ENCODE peak calls at places on chromosomes 11 and 22, in four cellular contexts. U is Peyer's patch, O is adipocyte, Y is T-helper 17 cell. F is an unnamed sample.

GRCh38 chr11:46889689-46890475 is 28.5 kb downstream of the LRP4 start:
- DNase-seq in U (peak; percentile 73), O (peak; percentile 90), Y (peak; percentile 67), F (peak; percentile 28)

GRCh38 chr22:28016781-28017557 is 97.9 kb upstream of the PITPNB start:
- DNase-seq in U (no peak), O (no peak), Y (no peak), F (peak; percentile 8)

GRCh38 chr11:116984186-116984585 is 114.0 kb downstream of the SIK3 start:
- DNase-seq in U (no peak), O (peak; percentile 26), Y (no peak), F (no peak)

GRCh38 chr11:1782831-1783724 is 19.4 kb upstream of the CTSD start:
- DNase-seq in U (peak; percentile 16), O (no peak), Y (no peak), F (no peak)

GRCh38 chr11:103338621-103339484 is 229.6 kb downstream of the DYNC2H1 start:
- DNase-seq in U (no peak), O (peak; percentile 27), Y (no peak), F (no peak)

GRCh38 chr11:130103296-130103814 is 33.7 kb downstream of the APLP2 start:
- DNase-seq in U (no peak), O (peak; percentile 78), Y (no peak), F (no peak)

GRCh38 chr22:44389181-44389580 is 76.4 kb upstream of the SHISAL1 start:
- DNase-seq in U (no peak), O (no peak), Y (no peak), F (peak; percentile 46)

GRCh38 chr22:39426380-39427043 is 26.9 kb downstream of the TAB1 start:
- DNase-seq in U (no peak), O (no peak), Y (no peak), F (no peak)

GRCh38 chr11:19879309-19880087 is 166.9 kb downstream of the NAV2 start:
- DNase-seq in U (no peak), O (no peak), Y (no peak), F (no peak)

GRCh38 chr22:23246982-23247766 is 66.9 kb downstream of the BCR start:
- DNase-seq in U (no peak), O (no peak), Y (no peak), F (peak; percentile 31)

GRCh38 chr11:77547863-77548551 is 41.7 kb upstream of the AQP11 start:
- DNase-seq in U (no peak), O (peak; percentile 89), Y (no peak), F (no peak)

GRCh38 chr11:115133810-115134209 is 370.4 kb downstream of the CADM1 start:
- DNase-seq in U (no peak), O (no peak), Y (no peak), F (no peak)

GRCh38 chr11:35664977-35665441 is 2.4 kb downstream of the TRIM44 start:
- DNase-seq in U (no peak), O (no peak), Y (no peak), F (no peak)

GRCh38 chr11:35671396-35672127 is 9.0 kb downstream of the TRIM44 start:
- DNase-seq in U (no peak), O (no peak), Y (no peak), F (no peak)

GRCh38 chr11:35662649-35663407 is at the start of gene TRIM44:
- DNase-seq in U (peak; percentile 77), O (peak; percentile 95), Y (peak; percentile 65), F (peak; percentile 92)

GRCh38 chr11:35663408-35663702 is 780 bp downstream of the TRIM44 start:
- DNase-seq in U (no peak), O (no peak), Y (no peak), F (no peak)

DNA sequence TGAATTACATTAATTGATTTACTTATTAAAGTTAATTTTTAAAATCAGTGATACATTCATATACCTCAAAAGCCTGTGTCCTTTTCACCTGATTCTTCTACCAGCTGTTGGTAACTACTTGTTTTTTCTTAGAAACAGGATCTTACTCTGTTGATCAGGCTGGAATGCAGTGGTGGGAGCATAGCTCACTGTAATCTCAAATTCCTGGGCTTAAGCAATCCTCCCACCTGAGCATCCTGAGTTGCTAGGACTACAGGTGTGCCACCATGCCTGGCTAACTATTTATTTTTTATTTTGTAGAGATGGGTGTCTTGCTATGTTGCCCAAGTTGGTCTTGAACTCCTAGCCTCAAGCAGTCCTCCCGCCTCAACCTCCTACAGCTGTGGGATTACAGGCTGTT is 4.7 kb downstream of the TRIM44 start:
- DNase-seq in U (no peak), O (no peak), Y (no peak), F (no peak)
- H3K9me3 ChIP-seq in U (no peaks in the 10 kb centered on the region), O (peaks cover 24% of the 10 kb centered on the region), Y (no peaks in the 10 kb centered on the region), F (peaks cover 10% of the 10 kb centered on the region)

GRCh38 chr11:96627379-96627778 is 237.6 kb downstream of the JRKL start:
- DNase-seq in U (no peak), O (no peak), Y (no peak), F (no peak)
- H3K9me3 ChIP-seq in U (no peaks in the 10 kb centered on the region), O (peaks cover 20% of the 10 kb centered on the region), Y (no peaks in the 10 kb centered on the region), F (peaks cover 9% of the 10 kb centered on the region)

GRCh38 chr11:69859275-69859934 is 40.2 kb upstream of the FGF3 start:
- DNase-seq in U (no peak), O (no peak), Y (no peak), F (no peak)

GRCh38 chr11:69852051-69852450 is 32.8 kb upstream of the FGF3 start:
- DNase-seq in U (no peak), O (no peak), Y (no peak), F (no peak)

GRCh38 chr11:69860244-69860643 is 41.0 kb upstream of the FGF3 start:
- DNase-seq in U (no peak), O (no peak), Y (no peak), F (no peak)

DNA sequence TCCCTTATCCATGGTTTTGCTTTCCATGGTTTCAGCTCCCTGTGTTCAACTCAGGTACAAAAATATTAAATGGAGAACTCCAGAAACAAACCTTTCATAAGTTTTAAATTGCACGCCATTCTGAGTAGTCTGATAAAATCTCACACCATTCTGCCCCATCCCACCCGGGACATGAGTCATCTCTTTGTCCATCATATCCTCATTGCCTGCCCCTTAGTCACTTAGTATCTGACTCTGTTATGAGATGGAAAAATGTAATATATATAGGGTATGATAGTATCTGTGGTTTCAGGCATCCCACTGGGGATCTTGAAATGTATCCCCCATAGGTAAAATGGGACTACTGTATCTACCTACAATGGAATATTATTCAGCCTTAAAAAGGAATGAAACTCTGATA is 35.5 kb upstream of the FGF3 start:
- DNase-seq in U (no peak), O (peak; percentile 22), Y (no peak), F (no peak)
- H3K9me3 ChIP-seq in U (no peaks in the 10 kb centered on the region), O (peaks cover 21% of the 10 kb centered on the region), Y (peaks cover 2% of the 10 kb centered on the region), F (no peaks in the 10 kb centered on the region)

GRCh38 chr22:48264586-48264985 is 1502.1 kb downstream of the TBC1D22A start:
- DNase-seq in U (no peak), O (no peak), Y (no peak), F (no peak)
- H3K9me3 ChIP-seq in U (no peaks in the 10 kb centered on the region), O (no peaks in the 10 kb centered on the region), Y (no peaks in the 10 kb centered on the region), F (no peaks in the 10 kb centered on the region)

DNA sequence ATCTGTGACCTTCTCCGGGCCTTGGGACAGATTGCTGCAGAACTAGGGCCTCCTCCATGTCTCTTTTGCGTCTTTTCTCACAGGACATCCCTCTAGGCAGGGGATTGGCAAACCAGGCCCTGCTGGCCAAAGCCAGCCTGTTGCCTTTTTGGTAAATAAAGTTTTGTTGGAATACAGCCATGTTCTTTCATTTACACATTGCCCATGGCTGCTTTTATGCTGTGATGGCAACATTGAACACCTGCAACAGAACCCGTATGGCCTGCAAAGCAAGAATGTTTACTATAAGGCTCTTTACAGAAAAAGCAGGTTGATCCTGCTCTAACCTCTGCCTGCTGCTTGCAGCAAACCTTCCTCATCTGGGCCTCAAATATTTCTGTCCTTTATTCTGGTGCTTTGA is 56.8 kb upstream of the B3GAT1 start:
- DNase-seq in U (no peak), O (no peak), Y (no peak), F (no peak)
- H3K9me3 ChIP-seq in U (no peaks in the 10 kb centered on the region), O (no peaks in the 10 kb centered on the region), Y (no peaks in the 10 kb centered on the region), F (no peaks in the 10 kb centered on the region)

GRCh38 chr22:47388331-47388730 is 625.9 kb downstream of the TBC1D22A start:
- DNase-seq in U (no peak), O (no peak), Y (no peak), F (no peak)
- H3K9me3 ChIP-seq in U (no peaks in the 10 kb centered on the region), O (no peaks in the 10 kb centered on the region), Y (no peaks in the 10 kb centered on the region), F (no peaks in the 10 kb centered on the region)

DNA sequence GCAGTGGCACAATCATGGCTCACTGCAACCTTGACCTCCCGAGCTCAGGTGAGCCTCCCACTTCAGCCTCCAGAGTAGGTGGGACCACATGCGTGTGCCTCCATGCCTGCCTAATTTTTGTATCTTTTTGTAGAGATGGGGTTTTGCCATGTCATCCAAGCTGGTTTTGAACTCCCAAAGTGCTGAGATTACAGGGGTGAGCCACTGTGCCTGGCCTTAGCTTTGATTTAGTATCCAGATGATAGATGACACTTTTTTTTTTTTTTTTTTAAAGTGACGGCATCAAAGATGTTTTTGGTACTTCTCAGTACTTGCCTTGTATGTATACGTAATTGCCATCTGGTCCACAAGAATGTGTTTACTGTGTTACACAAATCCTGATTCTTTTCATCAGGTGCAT is 23.4 kb downstream of the LDHAL6A start:
- DNase-seq in U (no peak), O (no peak), Y (no peak), F (no peak)
- H3K9me3 ChIP-seq in U (no peaks in the 10 kb centered on the region), O (no peaks in the 10 kb centered on the region), Y (no peaks in the 10 kb centered on the region), F (no peaks in the 10 kb centered on the region)

GRCh38 chr22:47408409-47408808 is 646.0 kb downstream of the TBC1D22A start:
- DNase-seq in U (no peak), O (no peak), Y (no peak), F (no peak)
- H3K9me3 ChIP-seq in U (no peaks in the 10 kb centered on the region), O (no peaks in the 10 kb centered on the region), Y (no peaks in the 10 kb centered on the region), F (no peaks in the 10 kb centered on the region)

DNA sequence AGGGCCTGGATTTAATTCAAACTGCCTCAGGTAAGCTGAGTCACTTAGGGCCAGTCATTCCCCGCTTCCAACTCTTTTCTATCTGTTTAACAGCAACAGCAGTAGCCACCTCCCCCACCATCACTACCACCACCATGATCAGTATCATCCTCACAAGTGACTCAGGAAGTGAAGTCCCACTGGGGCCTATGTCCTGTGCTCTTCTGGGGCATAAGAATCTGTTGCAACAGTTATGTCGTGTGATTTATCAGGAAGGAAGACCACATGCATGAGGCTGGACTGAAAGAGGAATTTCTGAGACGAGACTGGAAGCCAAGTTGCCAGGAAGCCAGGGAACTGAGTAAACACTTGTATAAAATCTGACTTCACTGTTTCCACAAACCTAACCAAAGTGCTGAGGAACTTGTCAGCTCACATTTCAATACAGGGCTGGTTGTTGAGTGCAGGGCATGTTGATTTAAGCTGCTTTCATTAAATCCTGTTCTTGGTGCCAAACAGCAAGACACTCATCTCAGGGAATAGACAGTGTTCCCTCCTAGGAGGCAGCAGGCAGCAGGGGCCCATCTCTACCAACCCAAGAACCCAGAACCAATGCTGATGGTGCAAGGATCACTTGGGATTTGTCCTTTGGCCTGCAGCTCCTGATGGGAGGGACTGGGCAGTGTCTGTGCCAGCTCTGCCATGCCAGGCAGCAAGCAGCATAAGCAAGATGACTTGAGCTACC is 226.7 kb upstream of the NARS2 start:
- DNase-seq in U (no peak), O (peak; percentile 96), Y (no peak), F (peak; percentile 43)
- H3K9me3 ChIP-seq in U (no peaks in the 10 kb centered on the region), O (no peaks in the 10 kb centered on the region), Y (no peaks in the 10 kb centered on the region), F (no peaks in the 10 kb centered on the region)